ENCODE peak calls at places on chromosomes 3 and 15, in seven cellular contexts. Q is trophoblast cell, S is H9, P is mesenchymal stem cell, J is IMR-90, L is mesendoderm, G is H1. Y is an unnamed sample.

GRCh38 chr15:75713338-75713895 is 769 bp upstream of the CSPG4 start:
- DNase-seq in J (peak; percentile 49), P (peak; percentile 38), L (peak; percentile 62), G (no peak), S (peak; percentile 53), Q (no peak), Y (no peak)

GRCh38 chr15:40010681-40011080 is 28.3 kb downstream of the SRP14 start:
- DNase-seq in L (no peak), G (no peak), Q (no peak), S (no peak), P (peak; percentile 10), J (peak; percentile 82), Y (no peak)

GRCh38 chr15:26023691-26024090 is 160.6 kb upstream of the ATP10A start:
- DNase-seq in Q (no peak), G (no peak), J (no peak), L (no peak), S (no peak), P (no peak), Y (no peak)

GRCh38 chr3:68861521-68861920 is 70.8 kb downstream of the TAFA4 start:
- DNase-seq in J (no peak), S (no peak), Q (no peak), G (no peak), P (no peak), L (peak; percentile 30), Y (no peak)

GRCh38 chr3:16236856-16237393 is 27.8 kb downstream of the DPH3 start:
- DNase-seq in L (no peak), Q (no peak), S (no peak), G (no peak), P (no peak), J (no peak), Y (no peak)

GRCh38 chr15:93983501-93983900 is 247.9 kb upstream of the MCTP2 start:
- DNase-seq in S (no peak), L (no peak), Q (peak; percentile 14), J (no peak), G (no peak), P (no peak), Y (no peak)

GRCh38 chr3:20912406-20912805 is 726.4 kb upstream of the SGO1 start:
- DNase-seq in G (no peak), P (no peak), L (no peak), S (no peak), J (no peak), Q (no peak), Y (no peak)

GRCh38 chr3:131110087-131110486 is 83.4 kb downstream of the NEK11 start:
- DNase-seq in J (peak; percentile 21), G (no peak), L (peak; percentile 3), P (peak; percentile 24), Q (peak; percentile 4), S (no peak), Y (no peak)

GRCh38 chr3:157219215-157219614 is 59.3 kb upstream of the CCNL1 start:
- DNase-seq in G (no peak), L (no peak), S (no peak), Q (no peak), J (no peak), P (no peak), Y (no peak)

GRCh38 chr3:140972833-140973232 is 31.2 kb downstream of the SLC25A36 start:
- DNase-seq in G (no peak), S (no peak), J (peak; percentile 26), P (peak; percentile 34), Q (no peak), L (peak; percentile 26), Y (no peak)

GRCh38 chr3:190504354-190505125 is 9.3 kb upstream of the IL1RAP start:
- DNase-seq in L (peak; percentile 19), J (peak; percentile 27), S (no peak), Q (no peak), P (no peak), G (no peak), Y (no peak)

GRCh38 chr3:99774467-99774866 is 43.2 kb upstream of the CMSS1 start:
- DNase-seq in L (peak; percentile 6), S (no peak), P (peak; percentile 53), J (peak; percentile 74), Q (peak; percentile 51), G (no peak), Y (no peak)

GRCh38 chr3:120855665-120856437 is 52.2 kb upstream of the STXBP5L start:
- DNase-seq in P (no peak), J (peak; percentile 74), G (no peak), S (peak; percentile 33), L (peak; percentile 38), Q (peak; percentile 3), Y (no peak)

GRCh38 chr3:40939113-40940070 is 259.9 kb upstream of the CTNNB1 start:
- DNase-seq in P (peak; percentile 8), L (peak; percentile 18), S (no peak), Q (peak; percentile 94), G (no peak), J (no peak), Y (no peak)

GRCh38 chr15:68427366-68427765 is 4.6 kb downstream of the ITGA11 start:
- DNase-seq in G (no peak), P (no peak), J (peak; percentile 36), Q (no peak), S (no peak), L (peak; percentile 35), Y (no peak)

GRCh38 chr15:76642671-76643070 is 262.5 kb downstream of the SCAPER start:
- DNase-seq in J (no peak), Q (no peak), L (no peak), G (no peak), S (no peak), P (no peak), Y (no peak)

DNA sequence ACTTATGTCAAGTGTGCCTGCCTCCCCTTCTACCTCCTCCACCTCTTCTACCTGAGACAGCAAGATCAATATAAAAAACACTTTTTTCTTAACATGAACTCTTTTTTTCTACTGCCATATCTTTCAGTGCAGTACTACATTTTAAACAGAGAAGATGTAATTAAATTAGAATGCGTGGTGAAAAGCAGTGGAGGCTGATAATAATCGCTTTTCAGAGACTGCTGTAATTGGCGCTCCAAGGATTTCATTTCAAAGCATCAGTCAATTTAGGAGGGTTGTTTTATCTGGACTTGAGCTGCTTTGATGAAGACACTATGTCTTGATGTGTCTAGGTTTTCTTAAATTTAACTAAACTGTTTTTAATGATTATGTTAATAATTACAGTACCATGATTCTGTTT is 85.3 kb upstream of the CRBN start:
- DNase-seq in L (no peak), J (no peak), Q (no peak), S (no peak), P (no peak), G (no peak), Y (no peak)
- H2BK5ac ChIP-seq in L (no peak overlapping the region), J (no peak overlapping the region), Q (no peak overlapping the region), S (no peak overlapping the region), P (no peak overlapping the region), G (no peak overlapping the region), Y (no peak overlapping the region)

GRCh38 chr15:38565287-38565670 is 665 bp upstream of the RASGRP1 start:
- DNase-seq in S (no peak), L (no peak), J (no peak), P (no peak), G (no peak), Q (no peak), Y (no peak)

GRCh38 chr15:38560456-38560926 is 4.1 kb downstream of the RASGRP1 start:
- DNase-seq in S (no peak), P (no peak), Q (no peak), G (no peak), J (no peak), L (no peak), Y (no peak)

GRCh38 chr15:38562278-38562677 is 2.3 kb downstream of the RASGRP1 start:
- DNase-seq in Q (no peak), L (peak; percentile 25), S (peak; percentile 56), P (no peak), J (no peak), G (no peak), Y (no peak)

GRCh38 chr15:38563723-38564519 is 693 bp downstream of the RASGRP1 start:
- DNase-seq in S (peak; percentile 68), L (peak; percentile 12), P (peak; percentile 50), G (peak; percentile 90), J (peak; percentile 35), Q (peak; percentile 29), Y (peak; percentile 57)

GRCh38 chr15:38564557-38565286 is at the start of gene RASGRP1:
- DNase-seq in Q (peak; percentile 22), P (peak; percentile 53), S (peak; percentile 78), L (peak; percentile 74), G (peak; percentile 80), J (peak; percentile 56), Y (peak; percentile 66)
- H3K4me1 ChIP-seq in Q (peaks cover 23% of the 10 kb centered on the region), P (peaks cover 11% of the 10 kb centered on the region), S (no peaks in the 10 kb centered on the region), L (no peaks in the 10 kb centered on the region), G (no peaks in the 10 kb centered on the region), J (peaks cover 4% of the 10 kb centered on the region), Y (peaks cover 3% of the 10 kb centered on the region)

GRCh38 chr3:175214210-175214609 is 355.1 kb downstream of the NAALADL2 start:
- DNase-seq in J (no peak), L (no peak), Q (no peak), P (no peak), G (no peak), S (no peak), Y (no peak)
- H2BK5ac ChIP-seq in J (no peak overlapping the region), L (no peak overlapping the region), Q (no peak overlapping the region), P (no peak overlapping the region), G (no peak overlapping the region), S (no peak overlapping the region), Y (no peak overlapping the region)

GRCh38 chr15:67130166-67130565 is 64.8 kb downstream of the SMAD3 start:
- DNase-seq in L (no peak), G (no peak), J (no peak), Q (no peak), P (no peak), S (no peak), Y (no peak)
- H3K4me1 ChIP-seq in L (peaks cover 3% of the 10 kb centered on the region), G (peaks cover 22% of the 10 kb centered on the region), J (peaks cover 79% of the 10 kb centered on the region), Q (peaks cover 46% of the 10 kb centered on the region), P (peaks cover 55% of the 10 kb centered on the region), S (peaks cover 6% of the 10 kb centered on the region), Y (peaks cover 19% of the 10 kb centered on the region)

DNA sequence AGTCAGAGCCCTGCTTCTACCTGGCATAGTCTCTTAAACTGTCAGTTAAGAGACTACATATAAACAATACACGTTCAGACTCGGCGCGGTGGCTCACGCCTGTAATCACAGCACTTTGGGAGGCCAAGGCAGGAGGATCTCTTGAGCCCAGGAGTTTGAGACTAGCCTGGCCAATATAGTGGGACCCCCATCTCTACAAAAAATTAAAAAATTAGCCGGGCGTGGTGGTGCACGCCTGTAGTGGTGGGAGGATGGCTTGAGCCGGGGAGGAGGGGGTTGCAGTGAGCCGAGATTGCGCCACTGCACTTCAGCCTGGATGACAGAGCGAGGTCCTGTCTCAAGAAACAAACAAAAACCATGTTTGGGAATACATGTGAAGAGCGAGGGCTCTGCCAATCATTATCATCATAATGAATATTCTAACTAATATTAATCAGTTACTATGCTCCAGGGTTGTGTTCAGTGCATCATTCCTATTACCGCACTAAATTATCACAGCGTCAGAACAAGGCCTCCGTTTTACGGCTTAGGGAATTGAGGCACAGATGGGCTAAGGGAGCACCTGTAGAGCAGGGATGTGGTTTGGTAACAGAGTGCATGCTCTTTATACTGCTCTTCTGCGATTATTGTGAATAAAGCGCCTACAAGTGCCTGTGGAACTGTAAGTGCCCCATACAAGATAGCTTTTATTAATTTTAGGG is 844 bp upstream of the UQCC5 start:
- DNase-seq in Q (no peak), S (no peak), L (no peak), J (no peak), G (no peak), P (no peak), Y (no peak)
- H2BK5ac ChIP-seq in Q (no peak overlapping the region), S (no peak overlapping the region), L (no peak overlapping the region), J (peak overlapping the region; percentile 47), G (no peak overlapping the region), P (no peak overlapping the region), Y (no peak overlapping the region)